ENCODE peak calls at places on chromosomes 1 and 21, in ten cellular contexts. W is testis, R is pancreas, A is right atrium auricular region, S is dorsolateral prefrontal cortex, U is astrocyte of the spinal cord, N is keratinocyte, T is fibroblast of mammary gland, J is heart left ventricle, Y is fibroblast of lung. K is an unnamed sample.

GRCh38 chr21:40754466-40754865 is 92.5 kb downstream of the DSCAM start:
- DNase-seq in W (no peak), R (no peak), A (no peak), S (no peak), U (no peak), N (no peak), T (no peak), J (peak; percentile 27), Y (no peak), K (no peak)

GRCh38 chr1:29511436-29511835 is 275.1 kb downstream of the PTPRU start:
- DNase-seq in W (peak; percentile 4), R (no peak), A (peak; percentile 46), S (no peak), U (no peak), N (no peak), T (no peak), J (no peak), Y (no peak), K (no peak)

GRCh38 chr1:205505076-205505729 is 734 bp downstream of the CDK18 start:
- DNase-seq in W (no peak), R (no peak), A (no peak), S (no peak), U (no peak), N (no peak), T (no peak), J (peak; percentile 52), Y (no peak), K (no peak)

GRCh38 chr1:106233511-106233910 is 823.0 kb upstream of the PRMT6 start:
- DNase-seq in W (no peak), R (no peak), A (no peak), S (no peak), U (no peak), N (no peak), T (no peak), J (no peak), Y (no peak), K (no peak)

GRCh38 chr1:193310569-193310968 is 124.2 kb upstream of the B3GALT2 start:
- DNase-seq in W (no peak), R (no peak), A (no peak), S (no peak), U (no peak), N (no peak), T (no peak), J (no peak), Y (no peak), K (no peak)

GRCh38 chr1:204883405-204883804 is 12.7 kb downstream of the NFASC start:
- DNase-seq in W (no peak), R (no peak), A (peak; percentile 21), S (no peak), U (no peak), N (no peak), T (no peak), J (no peak), Y (no peak), K (no peak)

GRCh38 chr1:39500862-39501389 is 9.5 kb downstream of the BMP8A start:
- DNase-seq in W (no peak), R (no peak), A (no peak), S (no peak), U (no peak), N (no peak), T (no peak), J (no peak), Y (no peak), K (peak; percentile 64)

GRCh38 chr1:201511396-201511795 is 4.5 kb upstream of the CSRP1 start:
- DNase-seq in W (no peak), R (no peak), A (no peak), S (no peak), U (peak; percentile 13), N (no peak), T (no peak), J (no peak), Y (no peak), K (no peak)

GRCh38 chr1:55052221-55053142 is 13.1 kb downstream of the PCSK9 start:
- DNase-seq in W (no peak), R (no peak), A (no peak), S (no peak), U (no peak), N (no peak), T (no peak), J (peak; percentile 81), Y (no peak), K (no peak)

DNA sequence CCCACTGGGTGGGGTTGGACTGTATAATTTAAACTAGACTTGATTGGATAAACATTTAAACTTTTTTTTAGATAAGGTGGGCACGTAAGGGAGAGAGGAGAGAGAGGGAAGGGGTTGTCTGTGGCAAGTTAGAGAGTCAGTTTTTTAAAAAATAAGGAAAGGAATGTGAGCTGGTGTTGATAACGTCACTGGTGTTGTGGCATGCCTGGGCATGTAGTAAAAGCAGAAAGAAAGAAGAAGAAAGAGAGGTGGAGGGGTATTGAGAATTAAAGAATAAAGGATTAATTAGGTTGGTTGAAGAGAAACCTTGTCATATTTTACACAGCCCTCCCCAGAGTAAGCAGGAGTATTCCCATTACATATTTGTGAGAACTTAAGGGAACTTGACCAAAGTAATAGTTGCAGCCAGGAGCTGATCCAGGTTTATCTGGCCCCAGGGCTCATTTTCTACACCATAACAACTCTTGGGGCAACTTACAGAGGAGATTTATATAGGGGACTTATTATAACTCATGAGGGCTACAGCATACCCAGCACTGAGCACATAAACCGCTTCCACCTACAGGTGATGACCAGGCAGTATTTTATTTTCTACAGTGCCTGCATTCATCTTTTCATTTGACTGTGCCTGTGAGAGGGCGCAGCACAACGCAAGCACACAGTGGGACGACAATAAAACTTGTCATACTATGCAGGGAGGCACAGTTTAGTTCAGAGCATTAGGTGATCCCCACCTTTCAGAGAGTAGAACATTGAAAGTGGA is 70.2 kb downstream of the CCDC30 start:
- DNase-seq in W (no peak), R (no peak), A (no peak), S (no peak), U (no peak), N (no peak), T (no peak), J (no peak), Y (peak; percentile 9), K (no peak)
- TF ChIP-seq CTCF in W (no peak), R (no peak), A (no peak), S (no peak), U (no peak), N (no peak), T (no peak), J (no peak), Y (no peak), K (no peak)

DNA sequence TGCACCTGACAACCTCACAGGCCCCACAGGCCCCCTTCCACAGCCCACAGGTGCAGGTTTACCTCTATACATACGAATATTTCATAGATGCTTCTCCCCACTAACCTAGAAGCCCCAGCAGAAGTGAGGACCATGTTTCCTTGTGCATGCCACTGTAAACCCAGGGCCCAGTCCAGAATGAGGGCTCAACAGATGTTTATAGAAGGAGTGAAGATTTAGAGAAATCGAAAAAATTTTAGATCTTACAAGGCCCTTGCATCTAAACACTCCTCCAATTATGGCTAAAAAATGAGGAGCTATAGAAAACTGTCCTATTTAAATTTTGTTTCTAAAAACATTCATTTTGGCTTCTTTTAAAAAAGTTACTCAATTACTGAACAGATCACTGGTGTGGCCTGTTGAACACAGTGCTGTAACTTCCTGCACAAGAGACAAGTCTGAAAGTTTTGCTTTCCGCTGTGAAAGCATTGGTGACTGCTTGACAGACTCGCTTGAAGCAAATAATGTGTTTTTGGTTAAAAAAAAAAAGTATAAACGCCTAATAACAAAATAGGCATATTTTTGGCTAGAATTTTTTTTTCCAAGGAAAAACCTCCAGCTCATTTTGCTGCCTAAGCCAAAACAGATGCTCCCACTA is 1.2 kb downstream of the ABCB10 start:
- DNase-seq in W (no peak), R (no peak), A (no peak), S (no peak), U (peak; percentile 18), N (no peak), T (peak; percentile 46), J (no peak), Y (peak; percentile 37), K (peak; percentile 32)
- H3K4me3 ChIP-seq in W (peak overlapping the region; percentile 90), R (peak overlapping the region; percentile 85), A (peak overlapping the region; percentile 93), S (peak overlapping the region; percentile 79), U (peak overlapping the region; percentile 62), N (peak overlapping the region; percentile 67), T (peak overlapping the region; percentile 73), J (peak overlapping the region; percentile 83), Y (peak overlapping the region; percentile 82), K (peak overlapping the region; percentile 91)

GRCh38 chr1:178094752-178095645 is 1.1 kb downstream of the RASAL2 start:
- DNase-seq in W (no peak), R (no peak), A (no peak), S (no peak), U (peak; percentile 50), N (no peak), T (peak; percentile 51), J (no peak), Y (peak; percentile 22), K (peak; percentile 33)

GRCh38 chr1:178091986-178092745 is 1.7 kb upstream of the RASAL2 start:
- DNase-seq in W (no peak), R (no peak), A (no peak), S (no peak), U (no peak), N (peak; percentile 60), T (peak; percentile 17), J (no peak), Y (no peak), K (peak; percentile 20)

GRCh38 chr1:178093150-178093957 is 550 bp upstream of the RASAL2 start:
- DNase-seq in W (peak; percentile 96), R (peak; percentile 91), A (peak; percentile 92), S (peak; percentile 90), U (peak; percentile 97), N (peak; percentile 45), T (peak; percentile 96), J (peak; percentile 96), Y (peak; percentile 96), K (peak; percentile 92)

GRCh38 chr1:178096421-178096820 is 2.5 kb downstream of the RASAL2 start:
- DNase-seq in W (no peak), R (no peak), A (no peak), S (no peak), U (no peak), N (no peak), T (no peak), J (no peak), Y (no peak), K (no peak)

DNA sequence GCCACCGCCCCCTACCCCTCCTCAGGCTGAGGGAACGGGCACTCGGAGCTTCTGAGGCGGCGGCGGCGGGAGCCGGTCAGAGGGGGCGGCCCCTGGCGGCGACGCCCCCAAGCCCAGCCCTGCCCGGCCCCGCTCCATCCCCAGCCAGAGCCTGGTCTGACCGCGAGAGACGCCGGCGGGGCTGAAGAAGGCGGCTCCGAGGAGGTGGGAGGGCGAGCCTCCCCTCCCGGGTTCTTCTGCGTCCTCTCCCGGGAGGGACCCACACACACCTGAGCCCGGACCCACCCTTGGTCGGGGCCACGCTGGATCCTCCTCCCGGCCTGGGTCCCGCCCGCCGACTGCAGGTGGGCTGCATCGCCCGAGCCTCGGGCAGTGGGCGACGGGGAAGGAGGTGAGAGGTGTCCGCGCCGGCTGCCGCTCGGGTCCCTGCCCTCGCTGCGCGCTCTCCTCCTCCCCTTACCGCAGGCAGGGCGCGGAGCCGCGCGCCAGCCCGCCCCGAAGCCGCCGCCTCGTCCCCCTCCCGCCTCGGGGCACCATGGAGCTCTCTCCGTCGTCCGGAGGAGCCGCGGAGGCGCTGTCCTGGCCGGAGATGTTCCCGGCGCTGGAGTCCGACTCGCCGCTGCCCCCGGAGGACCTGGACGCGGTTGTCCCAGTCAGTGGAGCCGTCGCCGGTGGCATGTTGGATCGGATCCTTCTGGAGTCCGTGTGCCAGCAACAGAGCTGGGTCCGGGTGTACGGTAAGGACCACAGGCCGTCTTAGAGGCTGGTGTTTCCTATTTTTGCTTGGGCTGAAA is at the start of gene RASAL2:
- DNase-seq in W (peak; percentile 66), R (peak; percentile 84), A (peak; percentile 67), S (peak; percentile 61), U (peak; percentile 75), N (no peak), T (peak; percentile 46), J (peak; percentile 82), Y (peak; percentile 51), K (peak; percentile 57)
- TF ChIP-seq CTCF in W (no peak), R (no peak), A (peak; percentile 9), S (no peak), U (peak; percentile 6), N (peak; percentile 9), T (peak; percentile 17), J (peak; percentile 58), Y (peak; percentile 12), K (no peak)

GRCh38 chr1:210311726-210312493 is 16.8 kb upstream of the HHAT start:
- DNase-seq in W (no peak), R (no peak), A (no peak), S (no peak), U (no peak), N (no peak), T (peak; percentile 47), J (no peak), Y (no peak), K (no peak)
- H3K4me3 ChIP-seq in W (no peak overlapping the region), R (no peak overlapping the region), A (peak overlapping the region; percentile 44), S (peak overlapping the region; percentile 66), U (no peak overlapping the region), N (no peak overlapping the region), T (no peak overlapping the region), J (no peak overlapping the region), Y (no peak overlapping the region), K (peak overlapping the region; percentile 68)

K was measured in PC-3.